ENCODE peak calls at places on chromosomes 3 and 15, in four cellular contexts. L is MM.1S, W is esophagus squamous epithelium, B is neural progenitor cell. N is an unnamed sample.

GRCh38 chr3:74861211-74861610 is 246.8 kb upstream of the CNTN3 start:
- DNase-seq in L (no peak), B (no peak), W (no peak), N (no peak)

GRCh38 chr15:37098468-37099320 is 1.7 kb downstream of the MEIS2 start:
- DNase-seq in B (peak; percentile 77), W (no peak), L (peak; percentile 53), N (peak; percentile 66)

GRCh38 chr15:81747477-81747876 is 298.3 kb downstream of the MEX3B start:
- DNase-seq in W (no peak), B (no peak), L (no peak), N (no peak)

GRCh38 chr3:171984883-171985282 is 54.5 kb upstream of the FNDC3B start:
- DNase-seq in L (no peak), B (no peak), W (no peak), N (no peak)

GRCh38 chr3:55160241-55160877 is 232.5 kb upstream of the LRTM1 start:
- DNase-seq in W (no peak), L (no peak), B (no peak), N (no peak)

GRCh38 chr3:59425942-59426341 is 376.1 kb upstream of the CFAP20DC start:
- DNase-seq in L (peak; percentile 17), B (no peak), W (no peak), N (no peak)

GRCh38 chr15:31606261-31606669 is 279.6 kb downstream of the KLF13 start:
- DNase-seq in W (no peak), B (no peak), L (no peak), N (no peak)

GRCh38 chr3:71089271-71089670 is 494.3 kb downstream of the FOXP1 start:
- DNase-seq in W (no peak), B (no peak), L (no peak), N (no peak)

GRCh38 chr3:13877911-13878710 is 1.8 kb downstream of the WNT7A start:
- DNase-seq in W (no peak), L (no peak), B (peak; percentile 65), N (no peak)

GRCh38 chr15:45884289-45884688 is 249.5 kb downstream of the SQOR start:
- DNase-seq in L (no peak), W (no peak), B (no peak), N (no peak)

GRCh38 chr3:40317061-40317676 is 7.7 kb downstream of the EIF1B start:
- DNase-seq in W (no peak), B (peak; percentile 80), L (peak; percentile 67), N (peak; percentile 47)

GRCh38 chr3:184040010-184040409 is 8.5 kb downstream of the HTR3D start:
- DNase-seq in L (no peak), B (peak; percentile 39), W (no peak), N (no peak)

GRCh38 chr15:36221992-36222391 is 357.4 kb upstream of the CDIN1 start:
- DNase-seq in W (no peak), B (no peak), L (no peak), N (no peak)

GRCh38 chr3:113258311-113258710 is 47.0 kb downstream of the BOC start:
- DNase-seq in L (no peak), B (no peak), W (no peak), N (no peak)

GRCh38 chr15:52481915-52482314 is 46.8 kb downstream of the MYO5A start:
- DNase-seq in W (peak; percentile 17), B (no peak), L (peak; percentile 94), N (peak; percentile 70)

GRCh38 chr3:23344886-23345285 is 141.8 kb downstream of the UBE2E2 start:
- DNase-seq in B (no peak), L (no peak), W (no peak), N (no peak)

GRCh38 chr3:42698911-42699230 is 3.7 kb downstream of the HHATL start:
- DNase-seq in B (no peak), L (peak; percentile 27), W (no peak), N (peak; percentile 25)

GRCh38 chr3:177810162-177810623 is 612.9 kb upstream of the TBL1XR1 start:
- DNase-seq in L (no peak), W (no peak), B (no peak), N (no peak)

GRCh38 chr3:132469326-132469725 is 52.0 kb downstream of the DNAJC13 start:
- DNase-seq in W (no peak), B (peak; percentile 31), L (no peak), N (no peak)

GRCh38 chr15:83659011-83659811 is 5.3 kb downstream of the ADAMTSL3 start:
- DNase-seq in B (no peak), W (no peak), L (no peak), N (no peak)

GRCh38 chr3:9590282-9590791 is 36.7 kb upstream of the LHFPL4 start:
- DNase-seq in B (no peak), L (no peak), W (no peak), N (no peak)

GRCh38 chr15:77864211-77865105 is 213.1 kb downstream of the TBC1D2B start:
- DNase-seq in W (no peak), B (no peak), L (no peak), N (no peak)

GRCh38 chr3:25386686-25387271 is 41.3 kb upstream of the RARB start:
- DNase-seq in L (no peak), B (no peak), W (no peak), N (no peak)

GRCh38 chr15:95371664-95372063 is 958.8 kb upstream of the NR2F2 start:
- DNase-seq in W (no peak), L (peak; percentile 24), B (no peak), N (no peak)

GRCh38 chr3:150407051-150407817 is 864 bp upstream of the TSC22D2 start:
- DNase-seq in L (peak; percentile 17), W (no peak), B (no peak), N (peak; percentile 11)

GRCh38 chr3:159082514-159082913 is 280.7 kb downstream of the MFSD1 start:
- DNase-seq in W (no peak), B (no peak), L (peak; percentile 31), N (no peak)

GRCh38 chr3:118817748-118818165 is 216.9 kb downstream of the IGSF11 start:
- DNase-seq in W (no peak), L (peak; percentile 65), B (peak; percentile 82), N (peak; percentile 49)

GRCh38 chr3:143183668-143183970 is 64.0 kb downstream of the CHST2 start:
- DNase-seq in B (no peak), L (no peak), W (no peak), N (no peak)

GRCh38 chr3:126057936-126058335 is 26.0 kb downstream of the SLC41A3 start:
- DNase-seq in B (no peak), W (no peak), L (no peak), N (no peak)

GRCh38 chr3:158718490-158719170 is 13.6 kb downstream of the RARRES1 start:
- DNase-seq in B (no peak), W (no peak), L (no peak), N (no peak)

GRCh38 chr3:105957722-105958121 is 88.9 kb upstream of the CBLB start:
- DNase-seq in B (no peak), W (no peak), L (no peak), N (no peak)

GRCh38 chr3:175679582-175679981 is 820.4 kb downstream of the NAALADL2 start:
- DNase-seq in L (peak; percentile 88), W (no peak), B (no peak), N (no peak)

GRCh38 chr15:69160976-69161877 is 792 bp downstream of the GLCE start:
- DNase-seq in L (peak; percentile 18), B (peak; percentile 65), W (no peak), N (peak; percentile 50)

GRCh38 chr3:149512073-149512782 is 37.7 kb downstream of the TM4SF4 start:
- DNase-seq in B (peak; percentile 85), L (peak; percentile 65), W (no peak), N (peak; percentile 67)

GRCh38 chr3:28917895-28918294 is 363.0 kb upstream of the RBMS3 start:
- DNase-seq in L (no peak), B (no peak), W (no peak), N (no peak)

DNA sequence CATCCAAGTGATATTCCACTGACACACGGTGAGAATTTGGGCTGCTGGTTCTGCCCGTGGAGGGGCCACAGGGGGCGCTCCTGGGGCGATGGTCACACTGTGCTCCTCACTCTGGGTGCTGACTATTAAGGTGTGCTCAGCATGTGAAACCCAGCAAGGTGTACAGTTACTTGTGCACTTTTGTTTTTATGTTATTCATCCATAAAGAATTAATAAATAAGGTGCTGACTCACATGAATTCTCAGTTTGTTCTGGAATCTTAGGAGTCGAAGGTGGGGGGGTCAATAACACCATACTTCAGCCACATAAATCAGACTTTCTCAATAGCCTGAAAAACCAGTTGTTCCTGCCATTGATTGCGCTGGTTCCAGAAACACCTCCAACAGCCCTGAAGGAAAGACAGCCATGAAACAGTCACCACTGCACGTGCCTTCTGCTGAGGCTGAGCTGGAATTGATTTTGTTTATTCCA is 53.5 kb upstream of the SPATA12 start:
- DNase-seq in W (no peak), L (no peak), B (no peak), N (peak; percentile 36)
- TF ChIP-seq CTCF in W (peak; percentile 53), L (peak; percentile 14), B (peak; percentile 57), N (peak; percentile 11)

GRCh38 chr3:48415251-48415953 is 14.5 kb downstream of the PLXNB1 start:
- DNase-seq in W (no peak), B (no peak), L (no peak), N (no peak)
- TF ChIP-seq CTCF in W (no peak), B (peak; percentile 9), L (no peak), N (no peak)

GRCh38 chr3:187900961-187901755 is 155.9 kb upstream of the BCL6 start:
- DNase-seq in B (no peak), W (no peak), L (no peak), N (no peak)
- TF ChIP-seq CTCF in B (no peak), W (no peak), L (no peak), N (no peak)

DNA sequence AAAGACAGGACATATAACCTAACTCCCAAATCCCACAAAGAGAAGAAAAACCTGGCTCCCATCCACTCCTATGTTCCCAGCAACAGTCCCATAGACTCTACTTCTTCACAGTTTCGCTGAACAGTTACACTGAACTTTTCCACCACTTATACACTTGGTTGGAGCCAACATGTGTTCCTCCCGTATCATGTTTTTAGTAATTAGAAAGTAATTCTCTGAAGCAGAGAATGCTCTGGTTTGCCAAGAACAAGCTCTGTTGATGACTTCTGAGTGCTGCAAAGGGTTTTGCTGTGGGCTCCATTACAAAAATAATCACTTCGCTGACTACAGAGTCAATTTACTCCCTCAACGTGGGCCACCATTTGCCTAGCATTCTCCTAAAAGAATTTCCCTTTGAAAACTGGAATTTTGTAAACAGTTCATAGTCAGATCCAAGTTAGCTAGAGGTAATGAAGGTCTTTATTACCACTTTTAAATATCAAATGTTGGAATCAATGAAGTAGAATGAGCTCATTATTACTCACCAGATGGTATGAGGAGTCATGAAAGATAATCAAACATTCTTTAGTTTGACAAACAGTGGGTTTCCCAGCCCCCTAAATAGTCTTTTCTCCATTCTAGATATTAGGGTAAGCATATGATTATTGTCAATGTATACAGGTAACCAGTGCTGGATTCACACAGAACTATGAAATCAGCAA is 455.8 kb upstream of the THBS1 start:
- DNase-seq in W (no peak), L (no peak), B (no peak), N (no peak)
- TF ChIP-seq CTCF in W (no peak), L (no peak), B (no peak), N (no peak)